ENCODE peak calls at places on chromosomes 7 and 10, in nine cellular contexts. G is sigmoid colon, Y is transverse colon, D is GM06990, V is vagina, R is choroid plexus epithelial cell, L is GM12878, M is coronary artery, S is AG04449. I is an unnamed sample.

GRCh38 chr7:150831851-150832250 is 20.5 kb upstream of the AOC1 start:
- DNase-seq in D (no peak), M (no peak), V (no peak), Y (no peak), G (no peak), R (no peak), S (no peak), L (no peak), I (no peak)

GRCh38 chr7:134307320-134307719 is 9.4 kb downstream of the SLC35B4 start:
- DNase-seq in R (peak; percentile 37), S (peak; percentile 50), V (no peak), M (no peak), D (no peak), Y (no peak), G (no peak), L (no peak), I (no peak)

GRCh38 chr7:137996386-137996851 is 5.5 kb downstream of the CREB3L2 start:
- DNase-seq in D (no peak), V (no peak), Y (no peak), S (no peak), L (no peak), G (no peak), R (peak; percentile 97), M (peak; percentile 76), I (no peak)

GRCh38 chr7:135756191-135756590 is 7.6 kb upstream of the FAM180A start:
- DNase-seq in V (no peak), G (no peak), D (no peak), L (no peak), S (no peak), M (peak; percentile 17), Y (no peak), R (no peak), I (no peak)

GRCh38 chr7:116810267-116811116 is 51.9 kb upstream of the CAPZA2 start:
- DNase-seq in V (no peak), D (no peak), Y (no peak), M (no peak), R (peak; percentile 30), G (no peak), L (no peak), S (no peak), I (no peak)

GRCh38 chr7:28533731-28534531 is 121.6 kb downstream of the CREB5 start:
- DNase-seq in G (peak; percentile 76), Y (no peak), R (no peak), M (no peak), L (no peak), D (no peak), V (no peak), S (no peak), I (no peak)

GRCh38 chr7:108420482-108420908 is 35.7 kb downstream of the NRCAM start:
- DNase-seq in D (peak; percentile 43), G (no peak), M (no peak), V (no peak), S (no peak), Y (no peak), R (peak; percentile 31), L (no peak), I (no peak)

GRCh38 chr10:101778781-101779543 is 3.0 kb upstream of the FGF8 start:
- DNase-seq in D (peak; percentile 67), V (no peak), R (peak; percentile 54), G (peak; percentile 66), S (no peak), M (peak; percentile 71), Y (peak; percentile 70), L (no peak), I (no peak)

GRCh38 chr7:110095372-110096052 is 995.4 kb upstream of the LRRN3 start:
- DNase-seq in Y (no peak), S (no peak), L (no peak), M (no peak), V (no peak), D (no peak), G (no peak), R (no peak), I (no peak)

GRCh38 chr7:110084177-110084807 is 1006.6 kb upstream of the LRRN3 start:
- DNase-seq in Y (no peak), V (no peak), R (no peak), M (no peak), L (no peak), S (no peak), D (no peak), G (no peak), I (no peak)

DNA sequence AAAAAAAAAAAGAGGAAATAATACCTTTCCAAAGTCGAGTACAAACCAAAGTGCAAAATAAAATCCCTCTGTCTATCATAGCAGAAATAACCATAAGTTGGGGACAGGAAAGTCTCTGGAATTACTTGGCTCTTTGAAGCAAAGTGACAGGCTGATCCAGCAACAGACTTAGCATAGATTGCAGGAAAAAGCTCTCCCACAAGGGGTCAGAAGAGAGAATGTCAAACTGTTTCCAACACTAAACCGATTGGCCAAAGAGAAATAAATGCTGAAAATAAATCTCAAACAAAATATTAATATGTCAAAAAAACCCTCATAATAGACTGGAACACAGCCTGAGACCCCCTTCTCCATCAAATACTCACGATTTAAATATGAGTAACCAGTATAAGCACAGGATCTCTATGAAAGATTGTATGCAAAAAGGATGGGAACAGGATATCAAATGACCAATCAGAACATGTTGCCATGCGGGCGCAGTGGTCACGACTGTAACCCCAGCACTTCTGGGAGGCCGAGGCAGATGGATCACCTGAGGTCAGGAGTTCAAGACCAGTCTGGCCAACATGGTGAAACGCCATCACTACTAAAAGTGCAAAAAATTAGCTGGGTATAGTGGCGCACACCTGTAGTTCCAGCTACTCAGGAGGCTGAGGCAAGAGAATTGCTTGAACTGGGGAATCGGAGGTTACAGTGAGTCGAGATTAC is 1000.7 kb upstream of the LRRN3 start:
- DNase-seq in V (no peak), S (no peak), G (no peak), R (peak; percentile 77), L (no peak), D (no peak), Y (no peak), M (no peak), I (no peak)
- TF ChIP-seq CTCF in V (no peak), S (peak; percentile 33), G (no peak), R (peak; percentile 77), L (peak; percentile 26), D (peak; percentile 52), Y (no peak), M (no peak), I (peak; percentile 64)

DNA sequence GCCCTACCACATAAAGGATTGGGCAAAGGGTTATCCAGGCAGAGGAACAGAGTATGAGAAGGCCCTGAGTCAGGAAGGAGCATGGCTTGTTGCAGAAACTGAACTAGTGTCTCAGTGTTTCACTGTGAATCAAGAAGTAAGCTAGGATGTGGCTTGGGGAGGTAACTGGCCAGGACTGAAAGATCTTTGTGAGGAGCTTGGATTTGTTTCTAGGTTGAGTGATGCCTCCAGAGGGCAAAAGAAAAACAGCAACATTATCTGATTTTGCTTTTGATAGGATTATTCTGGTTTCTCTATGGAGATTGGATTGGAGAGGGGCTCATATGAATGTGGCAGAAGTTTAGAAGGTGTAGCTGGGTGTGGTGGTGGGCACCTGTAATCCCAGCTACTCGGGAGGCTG is 137.9 kb upstream of the HDAC9 start:
- DNase-seq in Y (no peak), S (no peak), V (no peak), D (no peak), G (no peak), M (no peak), L (no peak), R (peak; percentile 39), I (no peak)
- TF ChIP-seq CTCF in Y (no peak), S (peak; percentile 5), V (no peak), D (peak; percentile 32), G (no peak), M (no peak), L (peak; percentile 2), R (peak; percentile 41), I (peak; percentile 52)

GRCh38 chr10:97914171-97914836 is 64.7 kb downstream of the GOLGA7B start:
- DNase-seq in V (no peak), M (no peak), R (no peak), Y (no peak), D (no peak), L (no peak), S (no peak), G (no peak), I (no peak)

GRCh38 chr10:97915761-97916160 is 66.1 kb downstream of the GOLGA7B start:
- DNase-seq in M (no peak), L (no peak), R (no peak), S (no peak), D (no peak), Y (no peak), V (no peak), G (no peak), I (no peak)

GRCh38 chr10:97915346-97915745 is 65.7 kb downstream of the GOLGA7B start:
- DNase-seq in L (no peak), V (no peak), M (no peak), R (no peak), S (no peak), D (no peak), Y (no peak), G (no peak), I (no peak)

GRCh38 chr10:97913554-97913953 is 63.9 kb downstream of the GOLGA7B start:
- DNase-seq in L (no peak), D (no peak), G (no peak), V (no peak), Y (no peak), S (no peak), M (no peak), R (no peak), I (no peak)

DNA sequence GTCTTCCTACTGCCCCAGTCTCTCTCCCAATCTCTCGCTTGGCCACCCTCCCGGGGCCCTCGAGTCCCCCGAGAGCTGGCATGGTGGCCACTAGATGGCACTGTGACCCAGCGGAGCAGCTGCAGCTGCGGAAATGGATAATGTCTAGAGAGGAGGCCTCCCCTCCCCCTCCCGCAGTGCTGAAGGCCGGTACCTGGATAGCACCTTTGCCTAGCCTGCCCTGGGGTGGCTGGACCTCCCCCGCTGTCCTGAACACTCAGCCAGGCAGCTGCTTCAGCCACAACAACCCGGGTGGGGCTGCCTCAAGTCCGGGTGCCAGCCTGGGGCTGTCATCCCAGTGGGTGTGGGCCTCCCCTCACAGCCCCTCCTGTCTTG is 65.2 kb downstream of the GOLGA7B start:
- DNase-seq in M (no peak), G (peak; percentile 79), L (no peak), Y (peak; percentile 78), R (peak; percentile 69), D (peak; percentile 48), V (no peak), S (no peak), I (peak; percentile 84)
- TF ChIP-seq CTCF in M (peak; percentile 79), G (peak; percentile 54), L (peak; percentile 83), Y (peak; percentile 73), R (peak; percentile 88), D (peak; percentile 92), V (peak; percentile 57), S (peak; percentile 91), I (peak; percentile 95)

DNA sequence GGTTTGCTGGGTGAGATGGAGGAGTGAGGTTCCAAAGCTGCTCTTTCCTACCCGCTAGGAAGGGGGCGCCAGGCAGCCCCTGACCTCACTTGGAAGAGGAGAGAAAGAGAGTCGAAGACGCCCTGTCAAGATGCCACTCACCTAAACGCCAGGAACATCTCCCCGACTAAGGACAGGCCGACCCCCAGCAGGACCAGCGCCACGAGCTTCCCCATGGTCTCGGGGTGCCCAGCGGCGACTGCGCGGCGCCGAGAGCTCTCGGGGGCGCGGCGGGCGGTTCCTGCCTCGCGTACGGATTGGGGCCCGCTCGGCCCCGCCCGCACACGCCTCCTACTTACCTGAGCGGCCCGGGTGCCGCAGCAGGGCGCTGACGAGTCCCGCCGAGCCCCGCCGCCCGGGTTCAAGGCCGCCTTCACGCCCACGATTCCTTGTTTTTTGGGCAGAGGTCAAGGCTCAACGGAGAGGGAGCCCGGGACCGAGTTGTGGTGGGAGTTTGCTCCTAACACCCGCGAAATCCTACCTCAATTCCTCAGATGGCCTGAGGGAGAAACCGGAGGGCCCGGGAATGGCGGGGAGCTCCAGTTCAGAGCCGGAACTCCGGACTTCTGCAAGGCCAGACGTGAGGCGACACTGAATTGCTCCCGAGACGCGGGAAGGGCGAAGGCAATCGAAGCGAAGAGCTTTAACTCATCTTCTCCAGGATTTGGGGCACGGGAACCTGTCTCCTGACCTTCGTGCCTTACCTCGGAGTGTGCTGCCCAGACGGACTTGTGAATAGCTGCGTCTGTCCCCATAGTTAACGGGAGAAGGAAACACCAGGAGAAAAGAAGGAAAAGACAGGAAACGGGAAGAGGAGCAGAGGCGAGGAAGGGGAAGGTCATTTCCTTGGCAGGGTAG is at the start of gene PON3:
- DNase-seq in L (no peak), Y (peak; percentile 48), V (no peak), M (no peak), R (no peak), S (no peak), D (peak; percentile 60), G (peak; percentile 68), I (no peak)
- TF ChIP-seq CTCF in L (peak; percentile 26), Y (peak; percentile 31), V (no peak), M (no peak), R (peak; percentile 37), S (no peak), D (no peak), G (no peak), I (no peak)